ENCODE peak calls at places on chromosomes 13 and 19, in seven cellular contexts. X, O, T, F, I, G and D are unnamed samples. For H3K27me3 and H3K4me1, the result is how much of the 10 kb centered on the place peaks cover.

GRCh38 chr13:107851670-107852460 is 363.5 kb downstream of the LIG4 start:
- DNase-seq in X (no peak), O (no peak), T (no peak), F (no peak), I (peak), G (no peak), D (no peak)

GRCh38 chr19:57560049-57560491 is 407 bp upstream of the ZNF550 start:
- DNase-seq in X (peak), O (no peak), T (peak), F (peak), I (peak), G (no peak), D (peak)

GRCh38 chr19:35767288-35768081 is 7.9 kb upstream of the ARHGAP33 start:
- DNase-seq in X (no peak), O (no peak), T (peak), F (peak), I (no peak), G (no peak), D (no peak)

GRCh38 chr13:80923907-80924306 is 583.0 kb upstream of the SPRY2 start:
- DNase-seq in X (no peak), O (no peak), T (no peak), F (no peak), I (no peak), G (no peak), D (no peak)

GRCh38 chr19:50718255-50719118 is 1.1 kb downstream of the SHANK1 start:
- DNase-seq in X (no peak), O (no peak), T (no peak), F (peak), I (no peak), G (no peak), D (no peak)

GRCh38 chr13:27504541-27504940 is 54.2 kb upstream of the MTIF3 start:
- DNase-seq in X (no peak), O (no peak), T (no peak), F (no peak), I (no peak), G (no peak), D (no peak)

GRCh38 chr19:46069841-46070341 is 29.1 kb upstream of the IGFL4 start:
- DNase-seq in X (no peak), O (no peak), T (no peak), F (peak), I (peak), G (no peak), D (no peak)

GRCh38 chr13:25453966-25454365 is 82.2 kb downstream of the ATP8A2 start:
- DNase-seq in X (no peak), O (no peak), T (no peak), F (no peak), I (no peak), G (no peak), D (no peak)

GRCh38 chr19:31266196-31266595 is 83.0 kb downstream of the TSHZ3 start:
- DNase-seq in X (peak), O (no peak), T (no peak), F (no peak), I (no peak), G (peak), D (no peak)

GRCh38 chr13:92320323-92320722 is 906.3 kb upstream of the GPC6 start:
- DNase-seq in X (no peak), O (no peak), T (no peak), F (no peak), I (no peak), G (no peak), D (no peak)

GRCh38 chr13:108419768-108420167 is 150.2 kb downstream of the TNFSF13B start:
- DNase-seq in X (no peak), O (no peak), T (no peak), F (no peak), I (no peak), G (no peak), D (no peak)

GRCh38 chr13:108786578-108787100 is 157.2 kb downstream of the MYO16 start:
- DNase-seq in X (no peak), O (no peak), T (no peak), F (no peak), I (no peak), G (no peak), D (no peak)

GRCh38 chr13:77150651-77151050 is 123.7 kb upstream of the FBXL3 start:
- DNase-seq in X (no peak), O (no peak), T (no peak), F (no peak), I (peak), G (no peak), D (no peak)

GRCh38 chr19:3547301-3547731 is 8.3 kb downstream of the TEKTIP1 start:
- DNase-seq in X (no peak), O (no peak), T (no peak), F (no peak), I (no peak), G (no peak), D (no peak)

GRCh38 chr19:21238670-21239069 is 90.5 kb downstream of the ZNF708 start:
- DNase-seq in X (no peak), O (no peak), T (no peak), F (no peak), I (no peak), G (no peak), D (no peak)

GRCh38 chr13:34247596-34247995 is 429.6 kb downstream of the RFC3 start:
- DNase-seq in X (no peak), O (no peak), T (no peak), F (no peak), I (no peak), G (no peak), D (no peak)

GRCh38 chr19:51572415-51572814 is 1.3 kb downstream of the ZNF175 start:
- DNase-seq in X (no peak), O (no peak), T (no peak), F (no peak), I (peak), G (no peak), D (no peak)

GRCh38 chr19:38294090-38294489 is 10.0 kb upstream of the C19orf33 start:
- DNase-seq in X (no peak), O (no peak), T (no peak), F (no peak), I (no peak), G (no peak), D (no peak)

DNA sequence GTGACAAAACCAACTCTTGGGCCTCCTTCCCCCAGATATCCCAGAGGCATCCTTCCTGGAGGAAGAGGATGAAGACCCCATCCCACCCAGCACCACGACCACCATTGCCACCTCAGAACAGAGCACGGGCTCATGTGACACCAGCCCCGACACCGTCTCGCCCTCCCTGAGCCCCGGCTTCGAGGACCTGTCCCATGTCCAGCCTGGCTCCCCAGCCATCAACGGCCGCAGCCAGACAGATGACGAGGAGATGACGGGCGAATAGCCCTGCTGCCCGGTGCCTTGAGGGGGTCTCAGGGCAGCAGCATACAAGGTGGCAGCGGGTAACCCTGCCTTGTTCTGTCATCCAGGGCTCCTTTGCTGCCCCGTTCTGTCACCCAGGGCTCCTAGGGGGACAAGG is 3.3 kb upstream of the UBA52 start:
- DNase-seq in X (no peak), O (no peak), T (no peak), F (no peak), I (no peak), G (no peak), D (no peak)
- H3K27me3 ChIP-seq in X (under half), O (under half), T (under half), F (under half), I (under half), G (under half), D (under half)

DNA sequence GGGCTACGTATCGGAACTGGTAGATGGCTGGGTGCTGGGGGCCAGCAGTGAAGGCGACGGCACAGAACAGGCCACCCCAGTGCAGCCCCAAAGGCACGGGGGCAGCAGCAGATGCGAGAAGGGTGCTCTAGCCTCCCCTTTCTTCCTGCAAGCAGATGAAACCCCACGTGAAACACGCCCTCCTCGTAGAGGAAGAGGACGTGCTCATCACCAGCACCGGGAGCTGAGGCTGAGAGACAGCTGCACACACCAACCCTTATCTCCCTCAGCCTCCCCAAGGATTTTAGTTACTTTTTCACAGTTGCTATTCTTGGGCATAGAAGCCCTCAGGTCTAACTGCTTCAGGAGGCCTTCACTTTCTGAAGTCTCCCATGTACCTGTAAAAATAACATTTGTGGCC is 11.9 kb downstream of the ZNF787 start:
- DNase-seq in X (no peak), O (no peak), T (no peak), F (peak), I (peak), G (no peak), D (no peak)
- H3K4me1 ChIP-seq in X (half or more), O (under half), T (half or more), F (half or more), I (under half), G (half or more), D (under half)

GRCh38 chr13:100459747-100460146 is 128.8 kb downstream of the GGACT start:
- DNase-seq in X (no peak), O (no peak), T (no peak), F (no peak), I (no peak), G (no peak), D (no peak)
- TF ChIP-seq CTCF in X (no peak), O (no peak), T (no peak), F (no peak), I (no peak), G (no peak), D (no peak)

GRCh38 chr19:927707-928401 is 2.0 kb downstream of the ARID3A start:
- DNase-seq in X (no peak), O (no peak), T (no peak), F (no peak), I (no peak), G (no peak), D (no peak)

GRCh38 chr19:927044-927706 is 1.3 kb downstream of the ARID3A start:
- DNase-seq in X (peak), O (peak), T (peak), F (peak), I (no peak), G (peak), D (no peak)

GRCh38 chr19:925087-925911 is 536 bp upstream of the ARID3A start:
- DNase-seq in X (peak), O (peak), T (peak), F (peak), I (peak), G (peak), D (no peak)

GRCh38 chr19:925912-926594 is at the start of gene ARID3A:
- DNase-seq in X (no peak), O (no peak), T (peak), F (peak), I (no peak), G (no peak), D (no peak)

GRCh38 chr19:926595-927043 is 784 bp downstream of the ARID3A start:
- DNase-seq in X (no peak), O (no peak), T (peak), F (peak), I (no peak), G (peak), D (peak)
- H3K27me3 ChIP-seq in X (under half), O (under half), T (under half), F (under half), I (under half), G (under half), D (under half)

GRCh38 chr19:2543463-2544442 is 67.8 kb downstream of the GADD45B start:
- DNase-seq in X (peak), O (peak), T (peak), F (peak), I (peak), G (peak), D (peak)
- H3K4me1 ChIP-seq in X (half or more), O (under half), T (half or more), F (under half), I (under half), G (under half), D (under half)

GRCh38 chr13:95484052-95484451 is 68.5 kb upstream of the CLDN10 start:
- DNase-seq in X (no peak), O (no peak), T (no peak), F (no peak), I (no peak), G (no peak), D (no peak)

GRCh38 chr13:95481051-95481775 is 71.3 kb upstream of the CLDN10 start:
- DNase-seq in X (no peak), O (no peak), T (peak), F (peak), I (peak), G (no peak), D (no peak)

GRCh38 chr13:95485518-95486144 is 66.9 kb upstream of the CLDN10 start:
- DNase-seq in X (no peak), O (no peak), T (no peak), F (no peak), I (no peak), G (no peak), D (no peak)

GRCh38 chr13:95480131-95480545 is 72.4 kb upstream of the CLDN10 start:
- DNase-seq in X (no peak), O (no peak), T (no peak), F (peak), I (no peak), G (peak), D (peak)

DNA sequence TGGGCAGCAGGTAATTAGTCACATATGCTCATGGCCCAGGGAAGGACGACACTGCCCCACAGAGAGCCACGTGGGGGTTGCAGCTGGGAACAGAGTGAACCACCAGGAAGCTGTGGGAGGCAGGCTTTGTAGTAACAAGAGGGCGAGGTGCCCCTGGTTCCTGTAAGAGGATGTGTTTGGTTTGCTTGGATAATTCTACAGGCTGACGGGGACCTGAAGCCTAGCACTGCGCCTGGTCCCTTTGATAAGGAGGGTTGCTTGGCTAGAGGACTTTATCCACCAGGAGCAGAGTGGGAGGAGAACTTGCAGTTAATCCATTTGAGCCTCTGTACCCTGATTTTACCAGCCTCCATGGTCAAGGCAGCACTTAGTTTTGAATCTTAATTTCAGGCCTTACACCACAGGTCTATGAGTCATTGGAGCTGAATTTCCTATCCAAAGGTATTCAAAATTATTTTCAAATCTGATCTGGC is 67.4 kb upstream of the CLDN10 start:
- DNase-seq in X (no peak), O (no peak), T (no peak), F (no peak), I (peak), G (no peak), D (no peak)
- TF ChIP-seq CTCF in X (no peak), O (no peak), T (no peak), F (no peak), I (no peak), G (no peak), D (no peak)

DNA sequence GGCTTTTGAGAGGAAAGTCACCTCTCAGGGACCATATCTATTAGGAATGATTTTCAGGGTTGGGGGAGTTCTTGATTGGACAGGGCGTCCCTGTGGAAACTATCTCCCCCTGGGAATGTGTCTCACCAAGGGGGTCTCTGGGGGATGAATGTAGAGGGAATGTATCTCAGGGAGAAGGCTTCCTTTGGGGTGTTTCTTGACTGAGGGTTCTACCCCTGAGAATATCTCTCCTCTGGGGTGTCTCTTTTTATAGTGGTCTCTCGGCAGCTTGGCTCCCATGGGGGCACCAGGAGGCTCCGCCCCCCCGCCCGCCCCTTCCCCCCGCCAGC is 997 bp downstream of the RTBDN start:
- DNase-seq in X (no peak), O (no peak), T (no peak), F (no peak), I (no peak), G (no peak), D (no peak)
- H3K27me3 ChIP-seq in X (half or more), O (under half), T (under half), F (under half), I (under half), G (half or more), D (half or more)